ENCODE peak calls at places on chromosomes 2 and 18, in nine cellular contexts. J is astrocyte of the hippocampus, H is Peyer's patch, L is frontal cortex, T is T-helper 1 cell, S is type B pancreatic cell, D is mesenchymal stem cell, O is HCEC 1CT, U is GDM1. V is an unnamed sample.

GRCh38 chr2:127454595-127455565 is 36.7 kb downstream of the PROC start:
- DNase-seq in T (no peak), S (no peak), U (no peak), D (peak), J (no peak), O (peak), H (peak), L (no peak), V (no peak)

GRCh38 chr18:36050479-36050878 is 16.9 kb downstream of the RPRD1A start:
- DNase-seq in O (no peak), H (no peak), U (no peak), J (no peak), D (no peak), S (no peak), L (no peak), T (no peak), V (no peak)

GRCh38 chr2:234275515-234275914 is 221.4 kb downstream of the ARL4C start:
- DNase-seq in L (no peak), D (no peak), T (no peak), H (peak), O (no peak), U (no peak), S (no peak), J (no peak), V (no peak)

GRCh38 chr2:218605438-218605837 is 2.3 kb upstream of the PLCD4 start:
- DNase-seq in J (peak), L (no peak), D (no peak), T (no peak), O (no peak), H (no peak), U (no peak), S (no peak), V (no peak)

GRCh38 chr2:237128026-237128703 is 42.5 kb downstream of the COPS8 start:
- DNase-seq in O (peak), L (peak), S (no peak), U (no peak), J (peak), T (no peak), D (peak), H (peak), V (peak)

GRCh38 chr18:36354989-36355388 is 57.5 kb downstream of the FHOD3 start:
- DNase-seq in O (peak), T (no peak), J (no peak), U (no peak), H (no peak), D (no peak), L (no peak), S (no peak), V (no peak)

GRCh38 chr2:239955086-239955988 is 69.8 kb downstream of the NDUFA10 start:
- DNase-seq in U (no peak), S (no peak), D (no peak), T (no peak), J (no peak), L (no peak), H (no peak), O (no peak), V (no peak)

GRCh38 chr2:86000938-86001312 is 104.8 kb downstream of the POLR1A start:
- DNase-seq in L (no peak), O (no peak), U (no peak), S (no peak), T (no peak), D (no peak), H (no peak), J (no peak), V (no peak)

GRCh38 chr2:67487993-67488392 is 90.9 kb downstream of the ETAA1 start:
- DNase-seq in T (no peak), U (no peak), D (no peak), H (no peak), O (no peak), J (no peak), L (no peak), S (no peak), V (no peak)

GRCh38 chr18:69617888-69618287 is 217.2 kb downstream of the DOK6 start:
- DNase-seq in U (no peak), L (no peak), D (peak), H (no peak), T (no peak), O (no peak), S (no peak), J (peak), V (no peak)

GRCh38 chr18:3742541-3742940 is 292.6 kb downstream of the TGIF1 start:
- DNase-seq in L (no peak), O (no peak), S (no peak), J (no peak), T (no peak), D (no peak), H (no peak), U (no peak), V (no peak)

GRCh38 chr2:233535276-233535675 is 31.3 kb downstream of the USP40 start:
- DNase-seq in L (no peak), T (no peak), S (no peak), J (no peak), D (no peak), H (no peak), U (no peak), O (no peak), V (no peak)

GRCh38 chr2:187774551-187775071 is 220.4 kb upstream of the TFPI start:
- DNase-seq in O (peak), S (no peak), J (peak), T (no peak), H (no peak), L (no peak), D (peak), U (no peak), V (no peak)

GRCh38 chr2:197934926-197935274 is 130.5 kb downstream of the PLCL1 start:
- DNase-seq in O (no peak), L (no peak), H (no peak), J (no peak), S (no peak), D (no peak), T (no peak), U (no peak), V (no peak)

GRCh38 chr2:152425765-152426710 is 91.1 kb downstream of the FMNL2 start:
- DNase-seq in J (no peak), T (no peak), O (no peak), S (no peak), D (no peak), L (no peak), H (no peak), U (no peak), V (no peak)

GRCh38 chr18:48662021-48662661 is 123.3 kb downstream of the CTIF start:
- DNase-seq in J (peak), H (no peak), O (peak), L (no peak), T (no peak), D (peak), U (no peak), S (no peak), V (peak)

GRCh38 chr2:7567646-7568045 is 650.4 kb downstream of the RNF144A start:
- DNase-seq in U (no peak), D (no peak), T (peak), S (no peak), J (no peak), H (peak), O (no peak), L (no peak), V (no peak)

GRCh38 chr2:236367791-236368289 is 103.6 kb upstream of the ASB18 start:
- DNase-seq in H (no peak), D (no peak), T (no peak), J (no peak), S (no peak), U (no peak), L (no peak), O (no peak), V (no peak)

GRCh38 chr2:15359716-15360531 is 201.2 kb downstream of the NBAS start:
- DNase-seq in H (no peak), S (no peak), J (peak), O (peak), T (no peak), L (no peak), U (no peak), D (peak), V (no peak)

GRCh38 chr18:13608791-13609552 is 117.4 kb downstream of the FAM210A start:
- DNase-seq in O (no peak), T (peak), U (peak), L (no peak), H (peak), J (no peak), S (no peak), D (no peak), V (no peak)

GRCh38 chr2:146873646-146874259 is 971.1 kb upstream of the ACVR2A start:
- DNase-seq in T (no peak), U (no peak), O (no peak), J (no peak), H (no peak), S (no peak), L (no peak), D (peak), V (peak)

GRCh38 chr2:178074123-178075005 is 1.8 kb upstream of the PDE11A start:
- DNase-seq in D (peak), L (no peak), T (no peak), O (peak), J (peak), U (no peak), S (no peak), H (no peak), V (peak)

GRCh38 chr2:57528499-57528898 is 518.1 kb upstream of the VRK2 start:
- DNase-seq in O (no peak), H (no peak), L (no peak), J (no peak), D (no peak), S (no peak), T (no peak), U (no peak), V (no peak)

GRCh38 chr2:9247786-9248185 is 41.2 kb downstream of the ASAP2 start:
- DNase-seq in J (no peak), O (no peak), S (no peak), D (peak), H (no peak), L (no peak), T (no peak), U (no peak), V (no peak)

GRCh38 chr2:134508396-134508795 is 210.4 kb downstream of the TMEM163 start:
- DNase-seq in O (no peak), U (no peak), S (no peak), H (no peak), T (no peak), J (no peak), D (no peak), L (no peak), V (no peak)

GRCh38 chr18:76495435-76496199 is 575 bp upstream of the ZNF516 start:
- DNase-seq in U (no peak), J (peak), O (peak), S (no peak), L (no peak), H (peak), T (no peak), D (peak), V (peak)

GRCh38 chr2:10285578-10286198 is 17.0 kb upstream of the HPCAL1 start:
- DNase-seq in H (peak), D (peak), L (peak), U (peak), T (no peak), S (no peak), O (peak), J (peak), V (peak)

GRCh38 chr2:25473758-25474335 is 132.1 kb upstream of the DNMT3A start:
- DNase-seq in S (no peak), L (peak), D (no peak), U (no peak), H (no peak), T (no peak), J (peak), O (no peak), V (no peak)

GRCh38 chr2:2868065-2868464 is 509.6 kb downstream of the EIPR1 start:
- DNase-seq in O (no peak), H (no peak), T (no peak), S (no peak), J (no peak), D (no peak), L (no peak), U (no peak), V (no peak)

GRCh38 chr2:121002597-121002996 is 266.9 kb downstream of the GLI2 start:
- DNase-seq in D (no peak), T (no peak), L (no peak), J (no peak), H (no peak), U (no peak), S (no peak), O (no peak), V (no peak)

V was measured in T47D.